ENCODE peak calls at places on chromosomes 16 and 17, in four cellular contexts. P is HepG2, O is HCT116, J is H1. C is an unnamed sample. For H3K4me1, the result is how much of the 10 kb centered on the place peaks cover.

GRCh38 chr17:31595666-31596381 is 204.3 kb downstream of the RAB11FIP4 start:
- DNase-seq in P (no peak), O (no peak), J (no peak), C (no peak)

GRCh38 chr16:66590322-66590721 is 11.1 kb downstream of the CMTM2 start:
- DNase-seq in P (no peak), O (no peak), J (no peak), C (no peak)

GRCh38 chr16:17476414-17477259 is 5.9 kb upstream of the XYLT1 start:
- DNase-seq in P (peak), O (peak), J (peak), C (peak)

GRCh38 chr17:65061621-65062020 is 5.1 kb upstream of the GNA13 start:
- DNase-seq in P (no peak), O (no peak), J (no peak), C (no peak)

GRCh38 chr17:38907930-38908675 is 17.3 kb upstream of the LASP1NB start:
- DNase-seq in P (no peak), O (no peak), J (no peak), C (no peak)

GRCh38 chr17:45907720-45908395 is 13.5 kb downstream of the MAPT start:
- DNase-seq in P (no peak), O (no peak), J (no peak), C (no peak)

GRCh38 chr16:66515543-66516171 is 34.3 kb downstream of the TK2 start:
- DNase-seq in P (no peak), O (no peak), J (peak), C (no peak)

GRCh38 chr17:20263595-20263994 is 203.7 kb downstream of the LGALS9B start:
- DNase-seq in P (no peak), O (peak), J (no peak), C (peak)

GRCh38 chr17:75406222-75406615 is 741 bp upstream of the GRB2 start:
- DNase-seq in P (no peak), O (no peak), J (no peak), C (no peak)

GRCh38 chr17:76943202-76943601 is 75.0 kb downstream of the MGAT5B start:
- DNase-seq in P (no peak), O (no peak), J (no peak), C (no peak)

GRCh38 chr17:32487460-32488176 is 825 bp downstream of the CDK5R1 start:
- DNase-seq in P (no peak), O (no peak), J (no peak), C (no peak)

GRCh38 chr17:47703671-47704070 is 9.7 kb downstream of the TBKBP1 start:
- DNase-seq in P (no peak), O (no peak), J (no peak), C (no peak)

GRCh38 chr17:63701477-63702222 is 1.7 kb upstream of the LIMD2 start:
- DNase-seq in P (no peak), O (no peak), J (no peak), C (no peak)

GRCh38 chr17:63700528-63701441 is 860 bp upstream of the LIMD2 start:
- DNase-seq in P (no peak), O (no peak), J (peak), C (no peak)

GRCh38 chr17:63702616-63703015 is 2.7 kb upstream of the LIMD2 start:
- DNase-seq in P (no peak), O (no peak), J (no peak), C (no peak)

GRCh38 chr17:63703029-63703428 is 3.1 kb upstream of the LIMD2 start:
- DNase-seq in P (no peak), O (no peak), J (no peak), C (no peak)

DNA sequence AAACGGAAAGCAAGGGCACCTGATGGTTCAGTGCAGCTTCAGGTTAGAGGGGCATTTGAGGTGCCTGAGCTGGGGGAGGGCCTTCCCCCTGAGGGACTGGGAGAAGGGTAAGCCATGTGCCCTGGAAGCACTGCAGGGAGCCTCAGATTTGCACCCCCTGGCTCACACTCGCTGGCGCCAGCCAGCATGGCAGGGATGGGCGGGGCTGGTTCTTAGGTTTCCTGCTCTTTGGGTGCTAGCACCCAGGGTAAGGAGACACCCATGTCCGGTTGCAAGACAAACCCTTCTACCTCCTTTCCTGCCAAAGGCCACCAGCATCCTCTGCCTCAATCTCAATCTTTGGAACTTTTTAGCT is 2.3 kb upstream of the LIMD2 start:
- DNase-seq in P (no peak), O (no peak), J (no peak), C (no peak)
- TF ChIP-seq ZNF274 in P (no peak), O (no peak), J (no peak), C (no peak)

DNA sequence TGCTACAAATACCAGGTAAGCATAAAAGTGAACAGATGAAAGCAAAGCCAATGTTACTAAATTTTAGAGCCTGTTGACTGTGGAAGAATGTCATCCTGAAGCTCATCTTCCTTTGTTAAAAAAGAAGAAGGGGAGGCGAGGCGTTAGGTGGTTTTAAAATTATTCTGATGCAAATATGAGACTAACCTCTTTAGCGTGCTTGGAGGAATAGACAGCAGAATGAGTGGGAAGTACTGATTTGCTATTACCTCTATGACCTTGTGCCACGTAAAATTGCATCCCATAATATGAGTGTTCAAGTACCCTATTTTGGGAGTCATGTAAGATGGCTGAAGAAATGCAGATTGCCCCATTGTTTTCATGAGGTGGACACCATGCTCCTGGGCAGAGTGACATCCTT is 95.7 kb downstream of the ELAC2 start:
- DNase-seq in P (no peak), O (no peak), J (no peak), C (no peak)
- H3K4me1 ChIP-seq in P (under half), O (under half), J (under half), C (under half)

DNA sequence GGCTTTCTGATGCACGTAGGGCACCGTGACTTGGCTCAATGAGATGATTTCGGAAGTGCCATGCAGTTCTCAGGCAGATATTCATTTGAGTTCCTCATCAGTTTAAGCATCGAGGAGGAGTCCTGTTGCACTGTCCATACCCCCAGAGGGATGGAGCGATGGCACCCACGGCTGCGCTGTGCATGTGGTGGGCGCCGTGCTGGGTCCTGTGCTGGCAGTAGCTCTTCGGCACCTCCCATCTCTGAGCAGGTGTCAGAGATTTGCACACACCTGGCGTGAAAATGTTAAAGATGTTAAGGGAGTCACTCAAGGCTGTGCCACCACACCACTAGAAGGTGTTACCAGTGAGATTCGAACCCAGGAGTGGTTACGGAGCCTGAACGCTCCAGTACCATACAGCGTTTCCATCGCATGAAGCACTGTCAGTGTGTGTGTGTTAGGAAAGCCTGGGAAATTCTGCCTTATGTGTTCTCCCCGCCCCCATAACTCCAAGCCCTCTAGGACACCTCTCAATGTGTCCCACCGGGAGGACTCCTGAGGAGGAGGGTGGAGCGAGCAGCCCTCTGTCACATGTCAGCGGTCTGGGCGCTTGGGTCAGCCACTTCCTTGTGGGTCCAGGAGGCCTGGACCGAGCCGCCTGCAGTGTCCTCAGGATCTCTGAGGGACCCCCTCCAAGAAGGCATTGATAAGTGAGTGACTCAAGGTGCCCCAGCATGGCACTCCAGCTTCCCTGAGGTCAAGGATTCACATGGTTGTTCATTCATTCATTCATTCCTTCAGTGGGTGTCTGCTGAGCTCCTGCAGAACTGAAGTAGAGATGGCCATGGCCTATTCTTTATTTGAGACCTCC is 3.8 kb downstream of the MRC2 start:
- DNase-seq in P (no peak), O (no peak), J (no peak), C (no peak)
- TF ChIP-seq YY1 in P (no peak), O (no peak), J (no peak), C (no peak)

DNA sequence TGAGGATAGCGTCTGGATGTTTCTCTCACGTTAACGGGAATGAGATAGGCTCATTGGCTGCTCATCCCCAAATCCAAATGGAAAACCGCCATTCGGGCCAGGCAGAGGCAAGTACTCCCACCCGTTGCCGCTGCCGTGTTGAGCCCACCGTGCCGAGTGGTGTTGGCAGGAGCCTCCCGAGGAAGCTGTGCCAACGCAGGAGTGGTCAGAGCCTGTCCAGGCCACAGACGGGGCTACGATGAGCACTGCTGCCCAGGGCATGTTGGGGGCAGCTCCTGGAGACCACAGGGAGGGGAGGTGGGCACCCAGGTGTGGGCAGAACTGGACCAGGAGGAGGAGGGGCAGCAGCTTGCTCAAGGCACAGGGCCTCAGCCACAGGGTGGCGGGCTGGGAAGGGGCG is 72.0 kb downstream of the KLHDC4 start:
- DNase-seq in P (no peak), O (no peak), J (no peak), C (no peak)
- TF ChIP-seq ZNF274 in P (no peak), O (no peak), J (no peak), C (no peak)

GRCh38 chr17:43814026-43814425 is 18.9 kb downstream of the MPP3 start:
- DNase-seq in P (no peak), O (no peak), J (peak), C (no peak)
- H3K4me1 ChIP-seq in P (under half), O (under half), J (under half), C (under half)

GRCh38 chr16:75304521-75305363 is 53.3 kb upstream of the BCAR1 start:
- DNase-seq in P (peak), O (peak), J (no peak), C (no peak)

GRCh38 chr16:75306102-75306762 is 54.8 kb upstream of the BCAR1 start:
- DNase-seq in P (peak), O (peak), J (no peak), C (no peak)

GRCh38 chr16:75298252-75298651 is 46.8 kb upstream of the BCAR1 start:
- DNase-seq in P (no peak), O (no peak), J (no peak), C (no peak)

GRCh38 chr16:75305364-75306101 is 54.1 kb upstream of the BCAR1 start:
- DNase-seq in P (peak), O (peak), J (no peak), C (no peak)

DNA sequence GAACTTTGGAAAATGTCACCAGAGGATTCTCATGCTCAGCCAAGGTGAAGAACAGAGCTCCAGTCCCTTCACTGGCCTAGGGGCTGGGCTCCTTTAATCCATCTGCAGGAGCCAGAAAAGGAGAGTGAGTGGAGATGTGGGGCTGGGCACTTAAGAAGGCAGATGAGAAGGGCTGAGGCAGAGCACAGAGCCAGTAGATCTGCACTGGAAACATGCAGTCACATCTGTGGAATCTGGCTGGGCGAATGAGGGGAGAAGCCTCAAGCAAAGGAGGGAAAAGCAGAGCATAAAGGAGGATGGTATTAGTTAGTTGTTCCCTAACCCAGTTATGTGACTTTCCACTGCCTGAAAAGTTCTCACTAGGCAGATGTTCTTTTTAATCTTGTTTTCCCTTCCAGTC is 50.4 kb upstream of the BCAR1 start:
- DNase-seq in P (no peak), O (no peak), J (no peak), C (no peak)
- TF ChIP-seq YY1 in P (no peak), O (no peak), J (no peak), C (no peak)

GRCh38 chr17:56608941-56609340 is 15.4 kb downstream of the NOG start:
- DNase-seq in P (no peak), O (no peak), J (no peak), C (no peak)

GRCh38 chr17:56601613-56602012 is 8.1 kb downstream of the NOG start:
- DNase-seq in P (no peak), O (no peak), J (no peak), C (no peak)

GRCh38 chr17:56602292-56603130 is 9.0 kb downstream of the NOG start:
- DNase-seq in P (no peak), O (no peak), J (no peak), C (no peak)

GRCh38 chr17:56603486-56604238 is 10.2 kb downstream of the NOG start:
- DNase-seq in P (no peak), O (no peak), J (no peak), C (no peak)

GRCh38 chr17:56604691-56605090 is 11.2 kb downstream of the NOG start:
- DNase-seq in P (peak), O (no peak), J (no peak), C (no peak)
- TF ChIP-seq ZNF274 in P (no peak), O (no peak), J (no peak), C (no peak)

GRCh38 chr17:49494399-49494798 is 694 bp upstream of the NGFR start:
- DNase-seq in P (no peak), O (no peak), J (no peak), C (no peak)
- H3K4me1 ChIP-seq in P (under half), O (under half), J (under half), C (under half)

C was measured in NT2/D1.